ENCODE peak calls at places on chromosomes 5 and 9, in nine cellular contexts. One of them, this sample, is unnamed.

GRCh38 chr5:172816887-172817418 is 17.1 kb upstream of the ERGIC1 start:
- DNase-seq in CD8-positive, alpha-beta T cell: no peak
- DNase-seq in MCF 10A: peak
- DNase-seq in SK-N-SH: no peak
- DNase-seq in left ventricle myocardium inferior: no peak
- DNase-seq in colonic mucosa: no peak
- DNase-seq in glutamatergic neuron: no peak
- DNase-seq in AG04450: no peak
- DNase-seq in tibial nerve: peak
- DNase-seq in this sample: no peak

GRCh38 chr5:39638803-39639202 is 214.0 kb upstream of the DAB2 start:
- DNase-seq in CD8-positive, alpha-beta T cell: no peak
- DNase-seq in MCF 10A: peak
- DNase-seq in SK-N-SH: no peak
- DNase-seq in left ventricle myocardium inferior: no peak
- DNase-seq in colonic mucosa: no peak
- DNase-seq in glutamatergic neuron: no peak
- DNase-seq in AG04450: no peak
- DNase-seq in tibial nerve: no peak
- DNase-seq in this sample: no peak

GRCh38 chr9:5838884-5839571 is 6.1 kb upstream of the ERMP1 start:
- DNase-seq in CD8-positive, alpha-beta T cell: no peak
- DNase-seq in MCF 10A: peak
- DNase-seq in SK-N-SH: no peak
- DNase-seq in left ventricle myocardium inferior: no peak
- DNase-seq in colonic mucosa: peak
- DNase-seq in glutamatergic neuron: no peak
- DNase-seq in AG04450: no peak
- DNase-seq in tibial nerve: no peak
- DNase-seq in this sample: no peak

GRCh38 chr5:43336159-43336558 is 22.9 kb upstream of the HMGCS1 start:
- DNase-seq in CD8-positive, alpha-beta T cell: no peak
- DNase-seq in MCF 10A: peak
- DNase-seq in SK-N-SH: no peak
- DNase-seq in left ventricle myocardium inferior: no peak
- DNase-seq in colonic mucosa: no peak
- DNase-seq in glutamatergic neuron: no peak
- DNase-seq in AG04450: no peak
- DNase-seq in tibial nerve: no peak
- DNase-seq in this sample: no peak

GRCh38 chr5:147530801-147531389 is 21.0 kb upstream of the DPYSL3 start:
- DNase-seq in CD8-positive, alpha-beta T cell: no peak
- DNase-seq in MCF 10A: peak
- DNase-seq in SK-N-SH: no peak
- DNase-seq in left ventricle myocardium inferior: no peak
- DNase-seq in colonic mucosa: no peak
- DNase-seq in glutamatergic neuron: no peak
- DNase-seq in AG04450: peak
- DNase-seq in tibial nerve: no peak
- DNase-seq in this sample: no peak

GRCh38 chr9:135707449-135708138 is 5.6 kb downstream of the KCNT1 start:
- DNase-seq in CD8-positive, alpha-beta T cell: no peak
- DNase-seq in MCF 10A: no peak
- DNase-seq in SK-N-SH: peak
- DNase-seq in left ventricle myocardium inferior: no peak
- DNase-seq in colonic mucosa: no peak
- DNase-seq in glutamatergic neuron: no peak
- DNase-seq in AG04450: no peak
- DNase-seq in tibial nerve: no peak
- DNase-seq in this sample: no peak

GRCh38 chr9:22307013-22307711 is 139.5 kb upstream of the DMRTA1 start:
- DNase-seq in CD8-positive, alpha-beta T cell: no peak
- DNase-seq in MCF 10A: peak
- DNase-seq in SK-N-SH: no peak
- DNase-seq in left ventricle myocardium inferior: no peak
- DNase-seq in colonic mucosa: peak
- DNase-seq in glutamatergic neuron: no peak
- DNase-seq in AG04450: peak
- DNase-seq in tibial nerve: no peak
- DNase-seq in this sample: peak

GRCh38 chr5:131994090-131994489 is 17.4 kb downstream of the ACSL6 start:
- DNase-seq in CD8-positive, alpha-beta T cell: no peak
- DNase-seq in MCF 10A: no peak
- DNase-seq in SK-N-SH: no peak
- DNase-seq in left ventricle myocardium inferior: no peak
- DNase-seq in colonic mucosa: no peak
- DNase-seq in glutamatergic neuron: no peak
- DNase-seq in AG04450: no peak
- DNase-seq in tibial nerve: no peak
- DNase-seq in this sample: no peak

GRCh38 chr9:133932176-133932575 is 59.9 kb downstream of the VAV2 start:
- DNase-seq in CD8-positive, alpha-beta T cell: no peak
- DNase-seq in MCF 10A: no peak
- DNase-seq in SK-N-SH: no peak
- DNase-seq in left ventricle myocardium inferior: peak
- DNase-seq in colonic mucosa: no peak
- DNase-seq in glutamatergic neuron: no peak
- DNase-seq in AG04450: no peak
- DNase-seq in tibial nerve: no peak
- DNase-seq in this sample: no peak

DNA sequence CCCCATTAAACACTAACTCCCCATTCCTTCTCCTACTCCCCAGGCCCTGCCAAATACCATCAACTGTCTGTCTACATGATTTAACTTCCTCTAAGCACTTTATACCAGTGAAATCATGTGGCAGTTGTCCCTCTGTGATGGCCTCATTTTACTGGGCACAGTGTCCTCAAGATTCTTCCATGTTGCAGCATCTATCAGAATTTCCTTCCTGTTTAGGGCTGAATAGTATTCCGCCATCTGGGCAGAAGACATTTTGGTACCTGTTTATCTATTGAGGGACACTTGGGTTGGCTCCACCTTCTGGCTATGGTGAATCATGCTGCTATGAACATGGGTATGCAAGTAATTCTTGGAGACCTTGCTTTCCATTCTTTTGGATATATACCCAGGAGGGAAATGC is 59.4 kb upstream of the IRX4 start:
- DNase-seq in CD8-positive, alpha-beta T cell: no peak
- DNase-seq in MCF 10A: no peak
- DNase-seq in SK-N-SH: no peak
- DNase-seq in left ventricle myocardium inferior: no peak
- DNase-seq in colonic mucosa: no peak
- DNase-seq in glutamatergic neuron: no peak
- DNase-seq in AG04450: no peak
- DNase-seq in tibial nerve: no peak
- DNase-seq in this sample: no peak
- TF ChIP-seq CTCF in CD8-positive, alpha-beta T cell: no peak
- TF ChIP-seq CTCF in MCF 10A: no peak
- TF ChIP-seq CTCF in SK-N-SH: no peak
- TF ChIP-seq CTCF in left ventricle myocardium inferior: no peak
- TF ChIP-seq CTCF in colonic mucosa: no peak
- TF ChIP-seq CTCF in glutamatergic neuron: no peak
- TF ChIP-seq CTCF in AG04450: no peak
- TF ChIP-seq CTCF in tibial nerve: no peak
- TF ChIP-seq CTCF in this sample: no peak

GRCh38 chr5:145980718-145981117 is 44.3 kb downstream of the SH3RF2 start:
- DNase-seq in CD8-positive, alpha-beta T cell: no peak
- DNase-seq in MCF 10A: peak
- DNase-seq in SK-N-SH: no peak
- DNase-seq in left ventricle myocardium inferior: no peak
- DNase-seq in colonic mucosa: no peak
- DNase-seq in glutamatergic neuron: no peak
- DNase-seq in AG04450: no peak
- DNase-seq in tibial nerve: no peak
- DNase-seq in this sample: no peak
- TF ChIP-seq CTCF in CD8-positive, alpha-beta T cell: no peak
- TF ChIP-seq CTCF in MCF 10A: peak
- TF ChIP-seq CTCF in SK-N-SH: no peak
- TF ChIP-seq CTCF in left ventricle myocardium inferior: peak
- TF ChIP-seq CTCF in colonic mucosa: peak
- TF ChIP-seq CTCF in glutamatergic neuron: peak
- TF ChIP-seq CTCF in AG04450: peak
- TF ChIP-seq CTCF in tibial nerve: no peak
- TF ChIP-seq CTCF in this sample: no peak

GRCh38 chr9:38708759-38709158 is 11.2 kb downstream of the FAM240B start:
- DNase-seq in CD8-positive, alpha-beta T cell: no peak
- DNase-seq in MCF 10A: no peak
- DNase-seq in SK-N-SH: peak
- DNase-seq in left ventricle myocardium inferior: no peak
- DNase-seq in colonic mucosa: no peak
- DNase-seq in glutamatergic neuron: no peak
- DNase-seq in AG04450: no peak
- DNase-seq in tibial nerve: no peak
- DNase-seq in this sample: no peak

GRCh38 chr9:38705917-38706316 is 14.0 kb downstream of the FAM240B start:
- DNase-seq in CD8-positive, alpha-beta T cell: no peak
- DNase-seq in MCF 10A: no peak
- DNase-seq in SK-N-SH: no peak
- DNase-seq in left ventricle myocardium inferior: no peak
- DNase-seq in colonic mucosa: no peak
- DNase-seq in glutamatergic neuron: no peak
- DNase-seq in AG04450: no peak
- DNase-seq in tibial nerve: no peak
- DNase-seq in this sample: no peak

GRCh38 chr9:38706493-38706892 is 13.4 kb downstream of the FAM240B start:
- DNase-seq in CD8-positive, alpha-beta T cell: no peak
- DNase-seq in MCF 10A: no peak
- DNase-seq in SK-N-SH: no peak
- DNase-seq in left ventricle myocardium inferior: no peak
- DNase-seq in colonic mucosa: no peak
- DNase-seq in glutamatergic neuron: no peak
- DNase-seq in AG04450: no peak
- DNase-seq in tibial nerve: no peak
- DNase-seq in this sample: no peak

GRCh38 chr9:38713426-38713825 is 6.5 kb downstream of the FAM240B start:
- DNase-seq in CD8-positive, alpha-beta T cell: no peak
- DNase-seq in MCF 10A: peak
- DNase-seq in SK-N-SH: no peak
- DNase-seq in left ventricle myocardium inferior: no peak
- DNase-seq in colonic mucosa: no peak
- DNase-seq in glutamatergic neuron: no peak
- DNase-seq in AG04450: peak
- DNase-seq in tibial nerve: no peak
- DNase-seq in this sample: no peak

DNA sequence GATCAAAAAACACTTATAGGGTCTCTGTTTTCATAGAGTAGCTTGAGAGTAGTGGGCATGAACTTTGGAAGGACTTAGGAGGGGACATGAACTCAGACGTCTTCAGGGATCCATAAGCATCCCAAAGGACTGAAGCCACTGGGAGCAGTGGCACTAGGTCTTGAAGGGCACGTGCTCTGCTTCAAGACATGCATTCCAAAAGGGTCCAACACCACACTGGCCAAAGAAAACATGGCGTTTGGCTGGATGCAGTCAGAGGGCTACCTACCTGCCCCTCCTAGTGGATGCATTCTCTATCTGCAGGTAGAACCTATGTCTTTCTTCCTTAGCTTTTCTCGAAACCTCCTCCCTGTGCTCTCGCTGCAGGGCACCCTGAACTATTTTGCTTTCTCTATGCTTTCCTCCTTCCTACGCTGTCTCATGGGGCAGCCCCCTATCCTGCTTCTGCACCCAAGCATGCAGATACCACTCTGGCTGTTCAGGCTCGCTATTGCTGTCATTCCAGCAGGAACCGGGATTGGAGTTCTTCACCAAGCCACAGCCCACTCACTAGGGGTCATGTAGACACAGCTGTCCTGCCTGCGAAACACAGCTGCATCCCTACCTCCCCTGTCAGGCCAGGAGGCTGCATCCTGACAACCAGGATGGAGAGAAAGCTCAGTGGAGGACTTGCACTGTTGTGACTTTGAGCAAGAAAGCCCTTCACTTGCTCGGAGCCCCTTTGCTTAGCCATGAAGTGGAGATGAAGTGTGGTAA is 11.9 kb downstream of the FAM240B start:
- DNase-seq in CD8-positive, alpha-beta T cell: no peak
- DNase-seq in MCF 10A: peak
- DNase-seq in SK-N-SH: no peak
- DNase-seq in left ventricle myocardium inferior: no peak
- DNase-seq in colonic mucosa: no peak
- DNase-seq in glutamatergic neuron: no peak
- DNase-seq in AG04450: no peak
- DNase-seq in tibial nerve: no peak
- DNase-seq in this sample: no peak
- TF ChIP-seq CTCF in CD8-positive, alpha-beta T cell: no peak
- TF ChIP-seq CTCF in MCF 10A: no peak
- TF ChIP-seq CTCF in SK-N-SH: peak
- TF ChIP-seq CTCF in left ventricle myocardium inferior: peak
- TF ChIP-seq CTCF in colonic mucosa: no peak
- TF ChIP-seq CTCF in glutamatergic neuron: peak
- TF ChIP-seq CTCF in AG04450: no peak
- TF ChIP-seq CTCF in tibial nerve: no peak
- TF ChIP-seq CTCF in this sample: peak

DNA sequence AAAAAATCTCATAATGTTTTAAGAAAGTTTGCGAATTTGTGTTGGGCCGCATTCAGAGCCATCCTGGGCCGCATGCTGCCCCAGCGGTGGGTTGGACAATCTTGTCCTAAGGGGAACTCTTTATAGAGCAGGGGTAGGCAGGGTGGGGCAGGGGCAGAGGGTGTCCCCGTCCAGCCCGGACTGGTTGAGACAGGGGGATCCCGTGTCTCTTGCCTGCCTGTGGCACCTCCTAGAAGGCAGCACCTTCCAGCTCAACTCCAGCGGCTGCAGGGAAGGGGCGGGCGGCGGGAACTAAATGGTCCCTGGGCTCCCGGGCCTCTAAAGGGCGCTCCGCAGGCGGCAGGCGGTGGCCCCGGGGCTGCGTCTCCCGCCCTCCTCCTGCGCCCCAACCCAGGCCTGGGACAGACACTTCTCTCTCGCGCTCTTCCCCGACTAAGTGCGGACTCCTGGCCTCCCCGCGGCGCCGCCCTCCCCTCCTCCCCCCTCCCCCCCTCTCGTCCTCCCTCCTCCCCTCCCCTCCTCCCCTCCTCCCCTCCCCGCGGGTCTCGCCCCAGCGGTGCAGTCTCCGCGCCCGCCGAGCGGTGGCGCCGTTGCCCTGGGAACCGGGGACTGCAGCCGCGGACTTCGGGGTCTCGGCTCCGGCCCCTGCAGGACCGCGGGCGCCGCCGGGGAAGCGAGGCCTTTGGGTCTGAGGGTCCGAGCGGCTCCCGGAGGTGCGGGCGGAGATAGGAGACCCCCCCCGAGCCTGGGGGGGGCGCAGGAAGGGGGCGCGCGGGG is 132.6 kb downstream of the MRPL36 start:
- DNase-seq in CD8-positive, alpha-beta T cell: peak
- DNase-seq in MCF 10A: no peak
- DNase-seq in SK-N-SH: peak
- DNase-seq in left ventricle myocardium inferior: no peak
- DNase-seq in colonic mucosa: no peak
- DNase-seq in glutamatergic neuron: peak
- DNase-seq in AG04450: no peak
- DNase-seq in tibial nerve: no peak
- DNase-seq in this sample: peak
- TF ChIP-seq CTCF in CD8-positive, alpha-beta T cell: peak
- TF ChIP-seq CTCF in MCF 10A: no peak
- TF ChIP-seq CTCF in SK-N-SH: peak
- TF ChIP-seq CTCF in left ventricle myocardium inferior: peak
- TF ChIP-seq CTCF in colonic mucosa: no peak
- TF ChIP-seq CTCF in glutamatergic neuron: peak
- TF ChIP-seq CTCF in AG04450: peak
- TF ChIP-seq CTCF in tibial nerve: no peak
- TF ChIP-seq CTCF in this sample: peak